ENCODE peak calls at places on chromosomes 16 and 17, in seven cellular contexts. M, N, K, B, G, L and W are unnamed samples.

GRCh38 chr16:7025616-7026190 is 306.9 kb upstream of the RBFOX1 start:
- DNase-seq in M (peak; percentile 34), N (peak; percentile 76), K (no peak), B (no peak), G (no peak), L (no peak), W (no peak)

GRCh38 chr17:36001862-36002603 is 680 bp upstream of the CCL15 start:
- DNase-seq in M (no peak), N (no peak), K (no peak), B (no peak), G (no peak), L (no peak), W (no peak)

GRCh38 chr17:35082073-35082657 is 18.7 kb upstream of the RFFL start:
- DNase-seq in M (peak; percentile 65), N (no peak), K (no peak), B (no peak), G (no peak), L (peak; percentile 84), W (peak; percentile 50)

GRCh38 chr17:17081304-17081940 is 39.2 kb downstream of the MPRIP start:
- DNase-seq in M (no peak), N (no peak), K (no peak), B (no peak), G (no peak), L (no peak), W (no peak)

GRCh38 chr17:66625321-66625767 is 209.6 kb upstream of the CACNG5 start:
- DNase-seq in M (peak; percentile 16), N (no peak), K (no peak), B (no peak), G (no peak), L (peak; percentile 35), W (no peak)

GRCh38 chr17:59712856-59713255 is 5.4 kb downstream of the VMP1 start:
- DNase-seq in M (no peak), N (no peak), K (no peak), B (no peak), G (no peak), L (no peak), W (no peak)

GRCh38 chr17:81393684-81394376 is 1.4 kb upstream of the BAHCC1 start:
- DNase-seq in M (peak; percentile 91), N (peak; percentile 99), K (no peak), B (no peak), G (no peak), L (peak; percentile 100), W (peak; percentile 100)

GRCh38 chr17:40564195-40564882 is 933 bp downstream of the CCR7 start:
- DNase-seq in M (peak; percentile 60), N (no peak), K (no peak), B (peak; percentile 71), G (peak; percentile 56), L (no peak), W (no peak)

GRCh38 chr17:67515490-67516088 is 138.5 kb downstream of the PITPNC1 start:
- DNase-seq in M (no peak), N (no peak), K (no peak), B (no peak), G (no peak), L (no peak), W (no peak)

GRCh38 chr17:4788807-4789700 is at the start of gene GLTPD2:
- DNase-seq in M (no peak), N (no peak), K (no peak), B (no peak), G (no peak), L (no peak), W (no peak)

GRCh38 chr16:89009343-89010209 is 32.6 kb upstream of the CBFA2T3 start:
- DNase-seq in M (peak; percentile 43), N (no peak), K (no peak), B (peak; percentile 25), G (peak; percentile 27), L (no peak), W (no peak)

GRCh38 chr17:16269658-16270057 is 52.6 kb downstream of the PIGL start:
- DNase-seq in M (no peak), N (no peak), K (no peak), B (no peak), G (no peak), L (peak; percentile 39), W (peak; percentile 64)

GRCh38 chr17:57619061-57619937 is 125.8 kb downstream of the CCDC182 start:
- DNase-seq in M (no peak), N (no peak), K (no peak), B (no peak), G (no peak), L (peak; percentile 65), W (no peak)

GRCh38 chr16:27718767-27719445 is 169.0 kb downstream of the KATNIP start:
- DNase-seq in M (no peak), N (peak; percentile 74), K (no peak), B (no peak), G (no peak), L (no peak), W (no peak)

GRCh38 chr17:77685881-77686486 is 272.5 kb upstream of the TNRC6C start:
- DNase-seq in M (no peak), N (no peak), K (no peak), B (no peak), G (no peak), L (no peak), W (no peak)

GRCh38 chr16:88284626-88285513 is 97.9 kb upstream of the ZNF469 start:
- DNase-seq in M (no peak), N (no peak), K (no peak), B (no peak), G (no peak), L (no peak), W (no peak)

GRCh38 chr16:30088237-30088831 is 3.4 kb downstream of the TBX6 start:
- DNase-seq in M (no peak), N (no peak), K (no peak), B (no peak), G (no peak), L (no peak), W (no peak)

GRCh38 chr16:68676113-68676860 is 31.2 kb downstream of the CDH3 start:
- DNase-seq in M (peak; percentile 35), N (no peak), K (no peak), B (no peak), G (no peak), L (no peak), W (peak; percentile 39)

GRCh38 chr17:235831-236640 is 54.6 kb upstream of the DOC2B start:
- DNase-seq in M (no peak), N (no peak), K (no peak), B (no peak), G (no peak), L (no peak), W (no peak)

GRCh38 chr17:68514809-68515208 is 2.6 kb downstream of the PRKAR1A start:
- DNase-seq in M (no peak), N (no peak), K (no peak), B (no peak), G (no peak), L (no peak), W (peak; percentile 72)

GRCh38 chr17:63150994-63151464 is 185.0 kb downstream of the TANC2 start:
- DNase-seq in M (no peak), N (no peak), K (no peak), B (no peak), G (no peak), L (peak; percentile 22), W (peak; percentile 50)

GRCh38 chr17:10130733-10131132 is 67.7 kb downstream of the GAS7 start:
- DNase-seq in M (no peak), N (no peak), K (no peak), B (no peak), G (no peak), L (peak; percentile 34), W (no peak)

GRCh38 chr16:60979119-60979518 is 1057.1 kb downstream of the CDH8 start:
- DNase-seq in M (no peak), N (no peak), K (no peak), B (no peak), G (no peak), L (no peak), W (no peak)

GRCh38 chr17:40461774-40462342 is 18.6 kb downstream of the IGFBP4 start:
- DNase-seq in M (no peak), N (no peak), K (no peak), B (no peak), G (no peak), L (no peak), W (no peak)

GRCh38 chr17:3892095-3892998 is 506 bp downstream of the CAMKK1 start:
- DNase-seq in M (peak; percentile 45), N (peak; percentile 82), K (peak; percentile 64), B (peak; percentile 85), G (peak; percentile 91), L (peak; percentile 75), W (peak; percentile 62)

GRCh38 chr16:57102888-57103879 is 10.8 kb downstream of the CPNE2 start:
- DNase-seq in M (no peak), N (no peak), K (no peak), B (no peak), G (no peak), L (no peak), W (no peak)

GRCh38 chr16:31513126-31513525 is 4.9 kb upstream of the RUSF1 start:
- DNase-seq in M (no peak), N (no peak), K (no peak), B (no peak), G (no peak), L (peak; percentile 82), W (peak; percentile 30)

GRCh38 chr16:54056921-54057320 is 229.7 kb downstream of the IRX3 start:
- DNase-seq in M (no peak), N (no peak), K (no peak), B (no peak), G (no peak), L (no peak), W (no peak)

GRCh38 chr17:3907483-3908216 is 8.6 kb downstream of the P2RX1 start:
- DNase-seq in M (no peak), N (no peak), K (no peak), B (no peak), G (no peak), L (no peak), W (no peak)

GRCh38 chr16:88688013-88688778 is 1.9 kb upstream of the SNAI3 start:
- DNase-seq in M (no peak), N (peak; percentile 27), K (no peak), B (no peak), G (no peak), L (no peak), W (no peak)

GRCh38 chr17:37488009-37488604 is 1.6 kb upstream of the DUSP14 start:
- DNase-seq in M (peak; percentile 18), N (no peak), K (no peak), B (peak; percentile 15), G (no peak), L (peak; percentile 99), W (peak; percentile 93)

GRCh38 chr17:63696381-63696961 is 3.5 kb downstream of the LIMD2 start:
- DNase-seq in M (peak; percentile 86), N (no peak), K (no peak), B (peak; percentile 59), G (peak; percentile 40), L (peak; percentile 11), W (no peak)

GRCh38 chr16:57977418-57978069 is 6.6 kb upstream of the CNGB1 start:
- DNase-seq in M (no peak), N (no peak), K (no peak), B (no peak), G (no peak), L (no peak), W (no peak)

GRCh38 chr16:693364-693763 is 3.2 kb upstream of the WDR24 start:
- DNase-seq in M (no peak), N (no peak), K (no peak), B (no peak), G (no peak), L (no peak), W (no peak)

GRCh38 chr16:66510711-66511614 is 39.0 kb downstream of the TK2 start:
- DNase-seq in M (no peak), N (no peak), K (no peak), B (no peak), G (no peak), L (no peak), W (no peak)

GRCh38 chr17:6244796-6245195 is 174.6 kb downstream of the WSCD1 start:
- DNase-seq in M (no peak), N (no peak), K (no peak), B (no peak), G (no peak), L (no peak), W (no peak)